ENCODE peak calls at places on chromosome 4, in nine cellular contexts. B, I, C, J, O, X, A, R and Y are unnamed samples.

GRCh38 chr4:127140306-127140705 is 492.5 kb upstream of the INTU start:
- DNase-seq in R (no peak), C (peak), I (no peak), A (no peak), J (no peak), O (peak), X (peak), B (no peak), Y (peak)

GRCh38 chr4:154958621-154959358 is 177.7 kb downstream of the RBM46 start:
- DNase-seq in J (no peak), B (no peak), A (no peak), X (peak), O (peak), I (peak), C (no peak), R (no peak), Y (no peak)

GRCh38 chr4:169220446-169220845 is 50.3 kb downstream of the SH3RF1 start:
- DNase-seq in B (no peak), A (no peak), R (no peak), J (no peak), C (no peak), X (no peak), I (no peak), O (no peak), Y (no peak)

GRCh38 chr4:73856518-73856917 is 3.4 kb downstream of the PF4V1 start:
- DNase-seq in X (peak), J (no peak), I (peak), A (no peak), B (no peak), O (peak), C (peak), R (no peak), Y (peak)

GRCh38 chr4:84673475-84674230 is 90.7 kb downstream of the CDS1 start:
- DNase-seq in X (peak), R (no peak), O (peak), I (no peak), B (no peak), J (peak), C (peak), A (peak), Y (peak)

GRCh38 chr4:185781555-185782215 is 30.3 kb downstream of the SORBS2 start:
- DNase-seq in B (no peak), I (no peak), X (no peak), O (no peak), C (no peak), R (no peak), A (no peak), J (no peak), Y (no peak)

GRCh38 chr4:45621926-45622325 is 501.9 kb downstream of the GABRG1 start:
- DNase-seq in B (no peak), J (no peak), R (no peak), A (no peak), X (peak), O (peak), C (peak), I (no peak), Y (no peak)

GRCh38 chr4:76802546-76803021 is 95.4 kb downstream of the SOWAHB start:
- DNase-seq in O (peak), A (no peak), C (peak), B (no peak), I (no peak), R (no peak), J (no peak), X (peak), Y (no peak)

GRCh38 chr4:156223985-156224384 is 270.3 kb upstream of the CTSO start:
- DNase-seq in X (peak), C (no peak), O (no peak), J (no peak), I (no peak), B (no peak), R (no peak), A (no peak), Y (no peak)

GRCh38 chr4:104795264-104795934 is 300.7 kb upstream of the CXXC4 start:
- DNase-seq in O (no peak), I (no peak), A (no peak), J (no peak), C (no peak), B (no peak), X (no peak), R (no peak), Y (no peak)

GRCh38 chr4:3708103-3708510 is 58.1 kb upstream of the ADRA2C start:
- DNase-seq in B (no peak), R (peak), C (no peak), A (no peak), J (no peak), O (no peak), X (peak), I (no peak), Y (no peak)

GRCh38 chr4:26321326-26322276 is 787 bp downstream of the RBPJ start:
- DNase-seq in C (peak), B (no peak), I (no peak), X (peak), R (peak), O (peak), A (no peak), J (no peak), Y (no peak)

GRCh38 chr4:108433832-108434231 is 186.5 kb upstream of the RPL34 start:
- DNase-seq in I (no peak), J (no peak), O (peak), B (peak), R (no peak), C (peak), X (peak), A (peak), Y (peak)

GRCh38 chr4:56786955-56787354 is 34.5 kb downstream of the SPINK2 start:
- DNase-seq in X (peak), I (no peak), B (no peak), O (peak), R (peak), A (no peak), C (peak), J (no peak), Y (peak)

GRCh38 chr4:2330119-2331042 is 68.5 kb upstream of the MXD4 start:
- DNase-seq in I (no peak), C (peak), A (peak), B (no peak), R (no peak), J (peak), X (peak), O (peak), Y (peak)

GRCh38 chr4:135267148-135267878 is 1065.7 kb upstream of the PABPC4L start:
- DNase-seq in R (no peak), C (peak), X (peak), O (no peak), J (no peak), I (no peak), B (no peak), A (no peak), Y (no peak)

GRCh38 chr4:170110290-170110672 is 20.5 kb upstream of the AADAT start:
- DNase-seq in X (no peak), O (no peak), B (no peak), C (no peak), R (no peak), A (no peak), I (no peak), J (no peak), Y (no peak)

GRCh38 chr4:18025263-18025662 is 3.7 kb upstream of the LCORL start:
- DNase-seq in R (no peak), B (no peak), I (no peak), O (no peak), C (no peak), A (no peak), X (no peak), J (no peak), Y (no peak)

GRCh38 chr4:187550256-187550950 is 445.2 kb upstream of the ZFP42 start:
- DNase-seq in X (peak), O (no peak), R (no peak), J (peak), A (no peak), I (no peak), C (peak), B (no peak), Y (peak)

GRCh38 chr4:24857996-24858395 is 54.8 kb downstream of the CCDC149 start:
- DNase-seq in C (peak), I (no peak), R (no peak), B (no peak), A (no peak), J (no peak), O (peak), X (peak), Y (peak)

GRCh38 chr4:647481-647880 is 22.1 kb downstream of the PDE6B start:
- DNase-seq in B (no peak), X (no peak), R (no peak), C (no peak), A (no peak), J (no peak), O (no peak), I (no peak), Y (no peak)

GRCh38 chr4:157978680-157979361 is 194.0 kb downstream of the GASK1B start:
- DNase-seq in O (peak), I (peak), X (peak), B (no peak), R (no peak), C (peak), J (peak), A (no peak), Y (peak)

GRCh38 chr4:130172156-130172555 is 1076.2 kb downstream of the C4orf33 start:
- DNase-seq in A (no peak), C (no peak), I (no peak), X (no peak), R (no peak), B (no peak), O (peak), J (no peak), Y (peak)

GRCh38 chr4:122602277-122603142 is 18.4 kb downstream of the IL21 start:
- DNase-seq in C (no peak), B (no peak), X (peak), R (no peak), J (peak), A (peak), O (peak), I (no peak), Y (peak)

GRCh38 chr4:182789588-182789987 is 127.6 kb downstream of the DCTD start:
- DNase-seq in B (no peak), C (no peak), X (no peak), A (no peak), O (no peak), J (no peak), I (no peak), R (no peak), Y (no peak)

GRCh38 chr4:15488136-15488535 is 18.5 kb downstream of the CC2D2A start:
- DNase-seq in B (no peak), X (no peak), R (no peak), O (peak), C (no peak), J (no peak), I (no peak), A (no peak), Y (no peak)

GRCh38 chr4:42123071-42123644 is 29.3 kb downstream of the BEND4 start:
- DNase-seq in I (no peak), A (no peak), X (no peak), O (no peak), C (no peak), R (no peak), J (no peak), B (no peak), Y (no peak)

DNA sequence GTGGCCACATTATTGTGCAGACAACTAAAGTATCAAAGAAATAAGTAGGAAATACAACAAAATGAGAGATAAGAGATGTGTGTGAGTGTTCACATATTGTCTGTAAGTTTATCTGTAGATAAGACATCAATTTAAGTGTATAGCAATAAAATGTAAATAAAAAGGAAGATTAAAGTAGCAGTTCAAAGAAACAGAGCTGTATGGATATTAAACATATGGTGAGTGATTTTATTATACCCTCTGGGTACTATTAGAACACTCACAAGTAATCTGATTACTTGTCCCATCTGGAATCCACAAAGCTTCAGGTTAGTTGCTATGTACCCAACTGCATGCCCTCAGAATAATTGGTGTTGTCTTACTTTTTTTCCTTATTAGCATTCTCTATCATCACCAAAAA is 747.9 kb upstream of the ADGRL3 start:
- DNase-seq in B (no peak), X (no peak), C (no peak), O (no peak), J (no peak), A (no peak), I (no peak), R (no peak), Y (no peak)
- TF ChIP-seq CTCF in B (no peak), X (no peak), C (no peak), O (no peak), J (no peak), A (no peak), I (no peak), R (no peak), Y (no peak)

GRCh38 chr4:173829565-173829964 is 299.5 kb upstream of the HAND2 start:
- DNase-seq in B (no peak), C (no peak), I (no peak), O (no peak), J (no peak), R (no peak), X (no peak), A (no peak), Y (no peak)
- TF ChIP-seq CTCF in B (no peak), C (no peak), I (no peak), O (no peak), J (no peak), R (no peak), X (no peak), A (no peak), Y (no peak)

GRCh38 chr4:89486673-89487072 is 179.1 kb upstream of the GPRIN3 start:
- DNase-seq in O (no peak), C (no peak), A (no peak), R (no peak), X (no peak), I (no peak), J (no peak), B (no peak), Y (no peak)

GRCh38 chr4:89486042-89486441 is 178.4 kb upstream of the GPRIN3 start:
- DNase-seq in C (peak), O (peak), R (no peak), A (no peak), B (no peak), J (no peak), X (no peak), I (no peak), Y (peak)

GRCh38 chr4:89482926-89483595 is 175.5 kb upstream of the GPRIN3 start:
- DNase-seq in I (no peak), X (peak), B (no peak), A (no peak), J (no peak), C (no peak), R (no peak), O (no peak), Y (no peak)

DNA sequence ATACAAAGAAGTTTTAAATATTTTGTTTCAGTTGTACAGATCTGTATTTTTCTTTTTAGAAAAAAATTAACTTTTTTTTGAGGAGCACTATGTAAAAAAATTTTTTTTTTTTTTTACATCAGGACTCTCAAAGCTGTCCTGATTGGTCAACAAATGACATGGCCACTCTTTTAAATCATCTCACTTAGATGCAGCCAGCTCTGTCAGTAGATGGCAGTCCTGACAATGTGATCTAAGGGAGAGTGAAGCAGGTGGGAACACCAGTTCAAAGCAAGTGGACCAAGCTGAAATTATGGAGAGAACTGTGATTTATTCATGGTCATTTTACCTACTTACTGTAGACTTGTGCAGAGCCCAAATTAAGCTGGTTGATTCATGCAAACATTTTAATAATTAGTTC is 174.6 kb upstream of the GPRIN3 start:
- DNase-seq in J (peak), A (no peak), C (peak), I (no peak), R (no peak), X (peak), B (no peak), O (peak), Y (peak)
- TF ChIP-seq CTCF in J (peak), A (peak), C (no peak), I (no peak), R (no peak), X (no peak), B (no peak), O (peak), Y (peak)

GRCh38 chr4:62544428-62544827 is 1344.3 kb downstream of the ADGRL3 start:
- DNase-seq in A (no peak), O (no peak), R (no peak), X (peak), B (no peak), C (peak), J (no peak), I (no peak), Y (no peak)

GRCh38 chr4:62549601-62550000 is 1349.5 kb downstream of the ADGRL3 start:
- DNase-seq in O (no peak), J (no peak), X (no peak), R (no peak), I (no peak), B (no peak), A (no peak), C (no peak), Y (no peak)

GRCh38 chr4:62548765-62549164 is 1348.6 kb downstream of the ADGRL3 start:
- DNase-seq in J (no peak), O (no peak), R (no peak), X (no peak), A (no peak), C (no peak), I (no peak), B (no peak), Y (no peak)

GRCh38 chr4:62550106-62550505 is 1350.0 kb downstream of the ADGRL3 start:
- DNase-seq in I (no peak), B (no peak), O (no peak), C (no peak), A (no peak), J (no peak), R (no peak), X (no peak), Y (no peak)

DNA sequence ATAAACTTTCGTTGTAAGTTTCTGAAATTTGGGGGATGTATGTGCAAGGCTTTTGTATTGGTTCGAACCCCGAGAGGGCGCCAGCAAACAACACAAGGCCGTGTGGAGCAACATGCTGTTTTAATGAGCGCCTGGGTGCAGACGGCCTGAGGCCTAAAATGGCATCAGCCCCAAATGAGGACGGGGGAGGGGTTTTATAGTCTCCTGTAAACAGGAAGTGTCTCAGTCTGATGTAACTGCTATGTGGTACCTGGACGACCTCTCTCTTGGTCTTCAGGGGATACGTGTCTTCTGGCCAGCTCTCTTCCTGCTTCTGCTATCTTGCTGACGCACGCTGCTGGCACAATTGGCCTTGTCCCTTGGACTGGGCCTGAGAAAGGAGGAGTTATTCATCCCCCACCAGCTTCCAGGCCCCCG is 1348.0 kb downstream of the ADGRL3 start:
- DNase-seq in J (no peak), X (no peak), B (no peak), A (no peak), O (no peak), R (no peak), I (no peak), C (no peak), Y (no peak)
- TF ChIP-seq CTCF in J (no peak), X (no peak), B (no peak), A (no peak), O (no peak), R (no peak), I (no peak), C (no peak), Y (no peak)

GRCh38 chr4:41038304-41038703 is 176.0 kb downstream of the APBB2 start:
- DNase-seq in A (no peak), O (no peak), R (no peak), X (no peak), C (no peak), J (no peak), I (no peak), B (no peak), Y (no peak)

GRCh38 chr4:41039312-41039711 is 175.0 kb downstream of the APBB2 start:
- DNase-seq in I (no peak), A (no peak), O (no peak), B (no peak), J (no peak), C (no peak), X (no peak), R (no peak), Y (no peak)

GRCh38 chr4:41044791-41045190 is 169.6 kb downstream of the APBB2 start:
- DNase-seq in C (no peak), A (no peak), I (no peak), R (no peak), B (no peak), O (no peak), J (no peak), X (no peak), Y (no peak)

GRCh38 chr4:41041541-41041940 is 172.8 kb downstream of the APBB2 start:
- DNase-seq in O (no peak), R (no peak), A (no peak), J (no peak), X (no peak), I (no peak), C (no peak), B (no peak), Y (no peak)

GRCh38 chr4:41044165-41044564 is 170.2 kb downstream of the APBB2 start:
- DNase-seq in A (no peak), C (no peak), R (no peak), X (no peak), B (no peak), I (no peak), O (no peak), J (peak), Y (no peak)
- TF ChIP-seq CTCF in A (no peak), C (no peak), R (no peak), X (no peak), B (no peak), I (no peak), O (no peak), J (no peak), Y (peak)

DNA sequence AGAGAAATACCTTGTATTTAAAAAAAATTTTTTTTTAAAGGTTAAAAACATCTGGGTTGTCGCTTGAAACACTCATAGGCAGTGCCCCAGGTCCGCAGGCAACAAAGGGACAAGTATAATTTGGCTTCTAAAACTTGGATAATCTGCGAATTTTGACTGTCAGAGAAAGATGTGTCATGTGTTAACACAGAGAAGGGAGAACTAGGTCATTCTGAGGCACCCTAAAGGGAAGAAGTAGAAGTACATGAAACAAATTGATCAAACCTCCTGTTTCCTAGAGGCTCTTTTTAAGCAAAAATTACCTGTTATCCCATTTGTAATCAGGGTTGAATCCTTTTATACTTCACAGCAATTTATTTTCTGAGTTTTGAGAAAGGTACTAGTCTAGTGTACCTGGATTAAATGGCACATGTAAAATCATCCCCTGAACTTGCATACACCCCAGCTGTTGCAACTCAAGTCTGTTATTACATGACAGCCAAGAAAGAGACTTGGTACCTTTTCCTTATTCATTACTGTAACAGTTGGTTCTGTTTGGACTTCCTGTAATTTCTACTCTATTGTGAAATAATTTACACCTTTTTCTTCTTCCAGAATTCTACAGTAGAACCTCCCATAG is 1.7 kb downstream of the SRD5A3 start:
- DNase-seq in X (no peak), A (no peak), I (no peak), O (no peak), J (no peak), B (no peak), R (no peak), C (no peak), Y (peak)
- TF ChIP-seq CTCF in X (no peak), A (no peak), I (no peak), O (peak), J (no peak), B (no peak), R (no peak), C (no peak), Y (peak)

GRCh38 chr4:78592104-78592783 is 40.7 kb downstream of the ANXA3 start:
- DNase-seq in J (no peak), R (no peak), A (no peak), X (no peak), O (no peak), B (no peak), I (no peak), C (no peak), Y (no peak)
- TF ChIP-seq CTCF in J (no peak), R (peak), A (no peak), X (peak), O (peak), B (no peak), I (no peak), C (peak), Y (peak)

DNA sequence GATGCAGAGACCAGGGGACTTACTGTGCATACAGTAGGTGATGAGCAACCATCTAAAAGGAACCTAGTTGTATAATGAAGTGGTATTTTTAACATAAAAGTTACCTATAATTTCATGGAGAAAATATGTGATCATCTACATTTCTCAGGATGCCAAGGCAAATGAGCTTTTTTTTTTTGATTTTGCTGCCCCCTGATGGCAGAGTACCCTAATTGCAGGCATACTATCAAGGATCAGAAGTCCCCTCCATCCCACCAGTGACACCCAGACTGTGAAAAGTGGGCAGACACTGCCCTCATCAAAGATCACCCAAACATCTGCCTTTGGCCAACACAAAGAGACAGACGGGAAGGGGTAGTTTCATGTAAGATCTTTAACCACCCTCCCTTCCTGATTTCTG is 9.6 kb upstream of the ABLIM2 start:
- DNase-seq in A (no peak), B (no peak), I (no peak), O (no peak), X (no peak), C (no peak), J (no peak), R (no peak), Y (no peak)
- TF ChIP-seq CTCF in A (peak), B (no peak), I (no peak), O (peak), X (peak), C (peak), J (no peak), R (peak), Y (peak)